ENCODE peak calls at places on chromosomes 16 and 17, in four cellular contexts. One of them, this sample, is unnamed. For H3K27me3, the result is how much of the 10 kb centered on the place peaks cover.

GRCh38 chr17:60534613-60535157 is 8.6 kb upstream of the APPBP2 start:
- DNase-seq in neural progenitor cell: no peak
- DNase-seq in heart left ventricle: no peak
- DNase-seq in thoracic aorta: no peak
- DNase-seq in this sample: no peak

GRCh38 chr17:77147357-77147801 is 6.6 kb downstream of the SEC14L1 start:
- DNase-seq in thoracic aorta: no peak
- DNase-seq in neural progenitor cell: no peak
- DNase-seq in heart left ventricle: no peak
- DNase-seq in this sample: no peak

GRCh38 chr17:36850794-36851193 is 86.5 kb upstream of the LHX1 start:
- DNase-seq in thoracic aorta: no peak
- DNase-seq in neural progenitor cell: no peak
- DNase-seq in heart left ventricle: no peak
- DNase-seq in this sample: no peak

GRCh38 chr17:3986270-3986938 is 22.2 kb upstream of the ATP2A3 start:
- DNase-seq in neural progenitor cell: no peak
- DNase-seq in heart left ventricle: no peak
- DNase-seq in thoracic aorta: no peak
- DNase-seq in this sample: no peak

GRCh38 chr17:7615265-7615747 is 609 bp upstream of the FXR2 start:
- DNase-seq in heart left ventricle: no peak
- DNase-seq in neural progenitor cell: no peak
- DNase-seq in thoracic aorta: no peak
- DNase-seq in this sample: no peak

GRCh38 chr17:36475346-36475970 is 11.0 kb upstream of the ZNHIT3 start:
- DNase-seq in thoracic aorta: no peak
- DNase-seq in neural progenitor cell: no peak
- DNase-seq in heart left ventricle: no peak
- DNase-seq in this sample: no peak

GRCh38 chr17:16944334-16945140 is 27.4 kb downstream of the TNFRSF13B start:
- DNase-seq in thoracic aorta: no peak
- DNase-seq in heart left ventricle: no peak
- DNase-seq in neural progenitor cell: peak
- DNase-seq in this sample: no peak

GRCh38 chr16:20637247-20637646 is 60.2 kb downstream of the ACSM1 start:
- DNase-seq in heart left ventricle: no peak
- DNase-seq in neural progenitor cell: no peak
- DNase-seq in thoracic aorta: no peak
- DNase-seq in this sample: no peak

GRCh38 chr16:79644977-79645667 is 44.6 kb upstream of the MAF start:
- DNase-seq in neural progenitor cell: no peak
- DNase-seq in heart left ventricle: no peak
- DNase-seq in thoracic aorta: no peak
- DNase-seq in this sample: no peak

GRCh38 chr17:44005865-44006580 is 1.6 kb downstream of the NAGS start:
- DNase-seq in heart left ventricle: no peak
- DNase-seq in neural progenitor cell: peak
- DNase-seq in thoracic aorta: no peak
- DNase-seq in this sample: no peak

GRCh38 chr17:35900280-35900679 is 20.1 kb upstream of the CCL5 start:
- DNase-seq in heart left ventricle: no peak
- DNase-seq in thoracic aorta: no peak
- DNase-seq in neural progenitor cell: no peak
- DNase-seq in this sample: no peak

GRCh38 chr17:21295036-21295952 is 10.8 kb downstream of the MAP2K3 start:
- DNase-seq in neural progenitor cell: no peak
- DNase-seq in thoracic aorta: no peak
- DNase-seq in heart left ventricle: peak
- DNase-seq in this sample: no peak

GRCh38 chr16:70644763-70645597 is 1.4 kb upstream of the IL34 start:
- DNase-seq in neural progenitor cell: no peak
- DNase-seq in heart left ventricle: no peak
- DNase-seq in thoracic aorta: no peak
- DNase-seq in this sample: no peak

GRCh38 chr16:11972128-11972527 is 4.4 kb upstream of the SNX29 start:
- DNase-seq in neural progenitor cell: no peak
- DNase-seq in heart left ventricle: no peak
- DNase-seq in thoracic aorta: no peak
- DNase-seq in this sample: peak

GRCh38 chr16:17520567-17520966 is 49.8 kb upstream of the XYLT1 start:
- DNase-seq in thoracic aorta: no peak
- DNase-seq in heart left ventricle: no peak
- DNase-seq in neural progenitor cell: no peak
- DNase-seq in this sample: no peak

GRCh38 chr16:88681084-88681680 is 5.1 kb downstream of the SNAI3 start:
- DNase-seq in thoracic aorta: no peak
- DNase-seq in neural progenitor cell: peak
- DNase-seq in heart left ventricle: no peak
- DNase-seq in this sample: no peak

GRCh38 chr17:66381701-66382362 is 79.4 kb downstream of the PRKCA start:
- DNase-seq in thoracic aorta: no peak
- DNase-seq in neural progenitor cell: no peak
- DNase-seq in heart left ventricle: no peak
- DNase-seq in this sample: no peak

GRCh38 chr17:77516902-77517301 is 376.1 kb downstream of the SEC14L1 start:
- DNase-seq in heart left ventricle: no peak
- DNase-seq in neural progenitor cell: no peak
- DNase-seq in thoracic aorta: no peak
- DNase-seq in this sample: no peak

GRCh38 chr16:56800355-56800754 is 64.7 kb upstream of the SLC12A3 start:
- DNase-seq in neural progenitor cell: no peak
- DNase-seq in heart left ventricle: no peak
- DNase-seq in thoracic aorta: no peak
- DNase-seq in this sample: no peak

GRCh38 chr17:74971842-74972106 is 785 bp downstream of the HID1 start:
- DNase-seq in thoracic aorta: no peak
- DNase-seq in neural progenitor cell: no peak
- DNase-seq in heart left ventricle: no peak
- DNase-seq in this sample: no peak
- H3K27me3 ChIP-seq in thoracic aorta: under half
- H3K27me3 ChIP-seq in neural progenitor cell: half or more
- H3K27me3 ChIP-seq in heart left ventricle: under half
- H3K27me3 ChIP-seq in this sample: under half

GRCh38 chr16:22646948-22647556 is 136.4 kb downstream of the NPIPB5 start:
- DNase-seq in neural progenitor cell: no peak
- DNase-seq in heart left ventricle: no peak
- DNase-seq in thoracic aorta: no peak
- DNase-seq in this sample: no peak
- H3K27me3 ChIP-seq in neural progenitor cell: under half
- H3K27me3 ChIP-seq in heart left ventricle: half or more
- H3K27me3 ChIP-seq in thoracic aorta: under half
- H3K27me3 ChIP-seq in this sample: under half

GRCh38 chr17:39621523-39622379 is 5.0 kb upstream of the PPP1R1B start:
- DNase-seq in thoracic aorta: peak
- DNase-seq in neural progenitor cell: peak
- DNase-seq in heart left ventricle: peak
- DNase-seq in this sample: peak
- H3K27me3 ChIP-seq in thoracic aorta: under half
- H3K27me3 ChIP-seq in neural progenitor cell: half or more
- H3K27me3 ChIP-seq in heart left ventricle: under half
- H3K27me3 ChIP-seq in this sample: under half

GRCh38 chr17:19335951-19336631 is 26.4 kb downstream of the B9D1 start:
- DNase-seq in heart left ventricle: no peak
- DNase-seq in thoracic aorta: no peak
- DNase-seq in neural progenitor cell: no peak
- DNase-seq in this sample: no peak
- H3K27me3 ChIP-seq in heart left ventricle: under half
- H3K27me3 ChIP-seq in thoracic aorta: under half
- H3K27me3 ChIP-seq in neural progenitor cell: under half
- H3K27me3 ChIP-seq in this sample: under half

DNA sequence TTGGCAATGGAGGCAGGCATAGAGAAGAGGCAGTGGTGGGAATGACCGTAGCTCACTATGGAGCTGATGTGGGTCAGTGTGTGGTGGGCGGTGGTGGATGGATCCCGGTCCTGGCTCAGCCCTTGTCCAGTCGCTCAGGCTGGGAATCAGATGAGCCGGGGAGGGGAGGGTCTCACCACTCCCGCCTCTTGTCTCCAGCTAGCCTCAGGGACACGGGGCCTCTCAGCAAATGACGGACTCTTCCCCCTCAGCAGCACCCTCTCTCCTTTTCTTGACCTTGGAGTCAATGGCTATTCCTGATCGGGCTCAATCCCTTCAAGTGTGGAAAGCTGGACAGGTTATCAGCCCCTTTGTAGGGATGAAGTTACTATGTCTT is 208.5 kb downstream of the NTN1 start:
- DNase-seq in thoracic aorta: no peak
- DNase-seq in neural progenitor cell: no peak
- DNase-seq in heart left ventricle: no peak
- DNase-seq in this sample: no peak
- H3K27me3 ChIP-seq in thoracic aorta: under half
- H3K27me3 ChIP-seq in neural progenitor cell: under half
- H3K27me3 ChIP-seq in heart left ventricle: under half
- H3K27me3 ChIP-seq in this sample: under half

DNA sequence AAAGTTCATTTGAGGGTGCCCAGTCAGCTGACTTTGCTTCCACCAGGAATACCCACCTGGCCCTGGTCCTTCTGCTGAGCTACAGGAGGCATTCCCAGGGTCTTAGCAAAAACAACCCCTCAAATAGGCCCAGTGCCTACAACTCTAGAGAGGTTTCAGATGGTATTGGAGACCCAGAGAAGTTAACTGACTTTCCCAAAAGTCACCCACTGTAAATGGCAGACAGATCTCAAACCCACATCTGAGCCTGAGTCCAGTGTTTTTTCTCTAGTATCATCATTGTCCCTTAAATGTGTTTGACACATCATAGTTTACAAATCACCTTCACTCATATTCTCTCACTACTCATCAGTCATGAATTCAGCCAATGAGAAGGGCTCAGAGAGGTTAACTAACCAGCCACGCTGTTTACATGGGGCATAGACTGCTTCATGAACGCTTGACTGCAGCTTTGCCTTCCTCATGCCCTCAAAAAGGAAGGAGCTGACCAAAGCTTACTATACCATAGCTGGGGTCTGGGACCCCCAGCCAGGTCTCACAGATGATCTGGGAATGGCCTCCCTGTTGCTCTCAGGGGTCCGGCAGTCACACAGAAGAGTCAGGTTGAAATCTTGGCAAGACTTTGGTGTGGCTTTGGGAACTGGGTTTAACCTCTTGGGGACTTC is 3.7 kb downstream of the PHOSPHO1 start:
- DNase-seq in neural progenitor cell: no peak
- DNase-seq in heart left ventricle: no peak
- DNase-seq in thoracic aorta: no peak
- DNase-seq in this sample: no peak
- H3K27me3 ChIP-seq in neural progenitor cell: half or more
- H3K27me3 ChIP-seq in heart left ventricle: under half
- H3K27me3 ChIP-seq in thoracic aorta: under half
- H3K27me3 ChIP-seq in this sample: under half

GRCh38 chr16:84303023-84303422 is 8.3 kb downstream of the WFDC1 start:
- DNase-seq in neural progenitor cell: no peak
- DNase-seq in thoracic aorta: no peak
- DNase-seq in heart left ventricle: no peak
- DNase-seq in this sample: no peak
- H3K27me3 ChIP-seq in neural progenitor cell: under half
- H3K27me3 ChIP-seq in thoracic aorta: under half
- H3K27me3 ChIP-seq in heart left ventricle: under half
- H3K27me3 ChIP-seq in this sample: under half

DNA sequence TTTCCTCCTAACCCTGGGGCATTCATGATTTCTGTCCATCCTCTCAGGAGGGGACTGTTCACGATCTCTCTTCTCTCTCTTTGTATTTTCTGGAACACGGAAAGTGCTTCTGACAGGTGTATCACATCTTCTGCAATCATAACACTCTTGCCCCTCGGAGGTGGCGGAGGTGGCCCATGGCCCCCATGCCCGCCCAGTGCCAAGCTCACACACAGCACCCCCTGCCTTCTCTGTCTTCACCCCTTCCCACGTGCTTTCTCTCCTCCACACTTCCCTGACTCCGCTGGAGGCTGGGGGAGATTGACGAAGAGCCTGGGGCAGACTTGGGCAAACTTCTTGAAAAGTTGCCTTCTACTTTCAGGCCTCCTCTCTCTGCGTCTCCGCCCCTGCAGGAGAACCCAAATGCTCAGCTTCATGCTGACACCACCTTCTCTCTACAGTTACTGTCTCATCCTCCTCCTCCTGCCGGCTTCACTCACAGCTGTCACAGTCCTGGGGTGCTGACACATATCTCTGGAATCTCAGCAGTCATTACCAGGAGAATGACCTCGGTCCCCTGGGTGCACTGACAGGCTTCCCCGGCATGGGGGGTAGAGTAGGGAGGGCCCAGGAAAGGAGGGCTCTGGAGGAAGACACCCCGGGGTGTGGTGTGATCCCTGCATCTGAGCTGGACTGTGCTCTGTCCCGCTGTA is 127.1 kb downstream of the ENGASE start:
- DNase-seq in neural progenitor cell: no peak
- DNase-seq in heart left ventricle: no peak
- DNase-seq in thoracic aorta: no peak
- DNase-seq in this sample: peak
- H3K27me3 ChIP-seq in neural progenitor cell: under half
- H3K27me3 ChIP-seq in heart left ventricle: half or more
- H3K27me3 ChIP-seq in thoracic aorta: under half
- H3K27me3 ChIP-seq in this sample: under half

GRCh38 chr16:1046271-1046955 is 26.1 kb upstream of the SSTR5 start:
- DNase-seq in neural progenitor cell: no peak
- DNase-seq in thoracic aorta: no peak
- DNase-seq in heart left ventricle: no peak
- DNase-seq in this sample: no peak
- H3K27me3 ChIP-seq in neural progenitor cell: under half
- H3K27me3 ChIP-seq in thoracic aorta: under half
- H3K27me3 ChIP-seq in heart left ventricle: half or more
- H3K27me3 ChIP-seq in this sample: under half